ENCODE peak calls at places on chromosome X, in five cellular contexts. A, V, N, M and D are unnamed samples.

GRCh38 chrX:56764153-56764974 is 35.3 kb downstream of the NBDY start:
- DNase-seq in A (peak), V (peak), N (peak), M (peak), D (peak)

GRCh38 chrX:87517571-87518141 is at the start of gene KLHL4:
- DNase-seq in A (no peak), V (peak), N (no peak), M (no peak), D (no peak)

GRCh38 chrX:139877710-139878414 is 55.0 kb downstream of the ATP11C start:
- DNase-seq in A (no peak), V (no peak), N (no peak), M (no peak), D (no peak)

GRCh38 chrX:43882294-43882681 is at the start of gene MAOB:
- DNase-seq in A (peak), V (peak), N (no peak), M (peak), D (peak)

GRCh38 chrX:17237146-17237545 is 137.9 kb upstream of the NHS start:
- DNase-seq in A (no peak), V (no peak), N (no peak), M (no peak), D (no peak)

GRCh38 chrX:132227383-132228112 is 8.3 kb upstream of the RAP2C start:
- DNase-seq in A (no peak), V (no peak), N (no peak), M (no peak), D (no peak)

GRCh38 chrX:71996826-71997225 is 86.2 kb downstream of the NHSL2 start:
- DNase-seq in A (no peak), V (no peak), N (no peak), M (no peak), D (no peak)

GRCh38 chrX:9367437-9367836 is 97.4 kb upstream of the TBL1X start:
- DNase-seq in A (no peak), V (no peak), N (no peak), M (no peak), D (peak)

GRCh38 chrX:130330706-130331105 is 9.0 kb upstream of the SLC25A14 start:
- DNase-seq in A (peak), V (peak), N (peak), M (peak), D (peak)

GRCh38 chrX:108584617-108585211 is 145.1 kb downstream of the COL4A5 start:
- DNase-seq in A (peak), V (peak), N (peak), M (peak), D (no peak)

GRCh38 chrX:151082077-151082948 is 94.1 kb upstream of the GPR50 start:
- DNase-seq in A (peak), V (peak), N (no peak), M (peak), D (peak)

GRCh38 chrX:111164728-111165127 is 68.7 kb downstream of the PAK3 start:
- DNase-seq in A (peak), V (peak), N (no peak), M (peak), D (no peak)

GRCh38 chrX:97931586-97931985 is 1047.9 kb downstream of the RPA4 start:
- DNase-seq in A (no peak), V (no peak), N (no peak), M (no peak), D (no peak)

GRCh38 chrX:121106484-121107235 is 59.2 kb downstream of the GLUD2 start:
- DNase-seq in A (no peak), V (no peak), N (no peak), M (no peak), D (no peak)

GRCh38 chrX:151396042-151396826 is 772 bp upstream of the VMA21 start:
- DNase-seq in A (no peak), V (no peak), N (peak), M (peak), D (peak)

GRCh38 chrX:150690126-150690525 is 3.1 kb upstream of the MTMR1 start:
- DNase-seq in A (no peak), V (no peak), N (no peak), M (no peak), D (no peak)

GRCh38 chrX:108299101-108299591 is 139.1 kb downstream of the COL4A6 start:
- DNase-seq in A (no peak), V (no peak), N (peak), M (no peak), D (peak)

GRCh38 chrX:134528936-134529335 is 69.0 kb downstream of the HPRT1 start:
- DNase-seq in A (no peak), V (no peak), N (no peak), M (no peak), D (no peak)

GRCh38 chrX:103362504-103362903 is 6.2 kb downstream of the TCEAL9 start:
- DNase-seq in A (no peak), V (no peak), N (no peak), M (no peak), D (peak)

GRCh38 chrX:103549920-103550319 is 30.6 kb upstream of the RAB40A start:
- DNase-seq in A (no peak), V (no peak), N (no peak), M (no peak), D (no peak)

GRCh38 chrX:139112432-139112831 is 400.9 kb upstream of the FGF13 start:
- DNase-seq in A (no peak), V (no peak), N (no peak), M (no peak), D (no peak)

GRCh38 chrX:76148753-76149152 is 24.1 kb upstream of the PBDC1 start:
- DNase-seq in A (no peak), V (no peak), N (peak), M (no peak), D (peak)

GRCh38 chrX:30887721-30888120 is 1.3 kb downstream of the TAB3 start:
- DNase-seq in A (no peak), V (no peak), N (no peak), M (no peak), D (no peak)

DNA sequence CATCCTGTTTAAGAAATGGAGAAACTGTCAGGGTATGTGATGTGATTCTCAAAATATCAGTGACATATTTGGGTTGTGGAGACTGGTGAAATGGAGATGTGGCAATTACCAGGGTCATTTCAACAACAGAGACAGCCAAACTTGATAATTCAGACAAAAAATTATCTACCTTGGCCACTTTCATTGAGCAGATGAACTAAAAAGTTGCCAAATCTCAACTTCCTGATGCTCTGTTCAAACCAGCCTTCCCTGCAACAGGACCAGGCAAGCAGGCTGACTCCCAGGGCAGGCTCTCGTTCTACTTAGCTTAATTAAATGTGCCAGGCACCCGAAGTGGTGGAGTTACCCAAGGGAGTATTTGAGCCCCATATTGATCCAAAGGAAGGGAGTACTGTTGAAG is 199.6 kb downstream of the AFF2 start:
- DNase-seq in A (no peak), V (no peak), N (no peak), M (no peak), D (no peak)
- TF ChIP-seq FOXM1 in A (no peak), V (no peak), N (no peak), M (no peak), D (no peak)

GRCh38 chrX:14630724-14631123 is 101.4 kb downstream of the GLRA2 start:
- DNase-seq in A (no peak), V (no peak), N (no peak), M (no peak), D (no peak)
- TF ChIP-seq FOXM1 in A (no peak), V (no peak), N (no peak), M (no peak), D (no peak)

DNA sequence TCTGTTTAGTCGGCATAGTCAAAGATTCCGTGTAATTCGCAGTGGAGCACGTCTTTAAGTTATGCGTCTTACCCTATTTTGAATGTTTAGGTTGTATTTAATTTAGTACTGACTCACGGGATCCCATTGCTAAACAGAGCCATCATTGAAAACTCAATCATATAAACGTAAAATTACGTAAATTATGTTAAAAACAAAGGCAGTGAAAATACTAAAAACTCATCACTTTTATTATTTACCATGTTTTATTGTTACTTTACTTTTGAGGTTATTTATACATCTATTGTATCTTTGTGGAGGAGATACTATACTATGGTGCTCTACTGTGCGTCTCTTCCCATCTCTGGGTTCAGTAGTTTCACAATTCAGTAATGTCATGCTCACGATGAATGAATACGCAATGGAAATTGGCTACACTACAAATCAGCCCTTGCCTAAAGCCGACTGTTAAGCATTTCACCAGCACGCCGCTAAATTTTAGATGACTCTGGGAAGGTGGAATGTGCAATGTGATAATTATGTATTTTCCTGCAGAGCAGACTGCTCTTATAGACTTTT is 944 bp downstream of the FUNDC2 start:
- DNase-seq in A (peak), V (no peak), N (no peak), M (no peak), D (peak)
- TF ChIP-seq FOXM1 in A (no peak), V (no peak), N (no peak), M (no peak), D (no peak)

DNA sequence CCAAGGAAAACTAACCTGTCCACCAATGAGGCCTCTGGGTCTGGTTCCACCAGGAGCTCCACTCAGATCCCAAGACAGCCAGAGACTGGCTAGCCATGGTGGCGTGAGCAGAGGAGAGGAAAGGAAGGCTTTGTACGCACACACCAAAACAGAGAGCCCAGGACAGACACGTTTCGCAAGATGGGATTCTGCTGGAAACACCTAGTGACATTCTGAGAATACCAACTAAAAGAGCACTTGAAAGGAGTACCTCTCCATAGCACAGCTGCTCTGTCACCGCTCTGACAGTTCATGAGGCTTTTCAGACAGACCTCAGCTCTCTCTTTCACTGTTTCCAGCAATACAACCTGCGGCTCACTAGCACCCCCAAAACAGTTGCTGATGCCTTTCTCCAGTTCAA is 105.0 kb downstream of the SH3KBP1 start:
- DNase-seq in A (no peak), V (no peak), N (no peak), M (no peak), D (no peak)
- TF ChIP-seq FOXM1 in A (no peak), V (no peak), N (no peak), M (no peak), D (no peak)

DNA sequence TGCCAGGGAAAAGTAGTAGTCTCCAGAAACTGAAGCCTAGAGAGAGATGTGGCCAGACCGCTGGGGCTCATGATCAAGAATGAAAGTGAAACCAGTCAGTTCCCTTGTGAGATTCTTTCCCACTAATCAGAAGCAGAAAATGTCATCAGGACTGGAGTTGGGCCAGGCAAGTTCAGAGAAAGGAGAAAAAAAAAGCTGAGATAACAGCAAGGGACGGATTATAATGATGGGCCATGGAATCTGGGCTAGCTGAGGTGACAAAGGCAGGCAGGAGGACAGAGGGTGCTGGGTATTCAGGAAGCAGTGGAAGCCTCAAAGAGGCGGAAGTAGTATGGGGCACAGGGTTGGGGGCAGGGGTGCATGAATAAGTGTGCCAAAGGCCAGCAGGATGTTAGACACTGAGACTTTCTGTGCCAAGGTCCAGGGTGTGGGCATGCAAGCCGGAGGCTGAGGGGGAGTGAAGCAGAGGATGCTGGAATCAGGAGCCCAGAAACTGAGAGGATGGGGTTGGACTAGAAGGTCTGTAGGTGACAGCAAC is 2.5 kb downstream of the CXorf38 start:
- DNase-seq in A (no peak), V (no peak), N (peak), M (peak), D (peak)
- TF ChIP-seq FOXM1 in A (no peak), V (no peak), N (no peak), M (no peak), D (no peak)